ENCODE peak calls at places on chromosome 18, in eight cellular contexts. N, C, V, B, S, Y, H and X are unnamed samples.

GRCh38 chr18:62938006-62938405 is 222.7 kb downstream of the PHLPP1 start:
- ATAC-seq in N (no peak), C (no peak), V (no peak), B (no peak), S (peak), Y (no peak), H (no peak), X (no peak)

GRCh38 chr18:58819051-58819450 is 45.6 kb upstream of the ZNF532 start:
- ATAC-seq in N (no peak), C (peak), V (no peak), B (no peak), S (no peak), Y (no peak), H (peak), X (no peak)

GRCh38 chr18:35933982-35934381 is 38.5 kb upstream of the RMP24 start:
- ATAC-seq in N (no peak), C (no peak), V (peak), B (no peak), S (no peak), Y (no peak), H (no peak), X (no peak)

GRCh38 chr18:6949800-6950586 is 167.6 kb downstream of the LAMA1 start:
- ATAC-seq in N (no peak), C (no peak), V (no peak), B (no peak), S (peak), Y (no peak), H (no peak), X (no peak)

GRCh38 chr18:58087928-58088722 is 44.1 kb downstream of the NEDD4L start:
- ATAC-seq in N (no peak), C (no peak), V (peak), B (no peak), S (no peak), Y (no peak), H (peak), X (no peak)

GRCh38 chr18:6759579-6759978 is 30.1 kb downstream of the ARHGAP28 start:
- ATAC-seq in N (no peak), C (no peak), V (no peak), B (no peak), S (no peak), Y (no peak), H (no peak), X (no peak)

GRCh38 chr18:11308499-11308898 is 159.1 kb upstream of the PIEZO2 start:
- ATAC-seq in N (no peak), C (no peak), V (no peak), B (no peak), S (no peak), Y (no peak), H (peak), X (no peak)

GRCh38 chr18:37967261-37967660 is 401.7 kb upstream of the CELF4 start:
- ATAC-seq in N (no peak), C (no peak), V (no peak), B (no peak), S (no peak), Y (no peak), H (no peak), X (no peak)

GRCh38 chr18:62339106-62339988 is 14.2 kb downstream of the TNFRSF11A start:
- ATAC-seq in N (peak), C (no peak), V (peak), B (no peak), S (peak), Y (no peak), H (peak), X (no peak)

GRCh38 chr18:22168360-22168921 is 948 bp upstream of the GATA6 start:
- ATAC-seq in N (no peak), C (no peak), V (no peak), B (no peak), S (no peak), Y (no peak), H (no peak), X (no peak)

GRCh38 chr18:47975701-47976100 is 45.2 kb upstream of the SMAD2 start:
- ATAC-seq in N (no peak), C (no peak), V (no peak), B (no peak), S (no peak), Y (no peak), H (no peak), X (no peak)

GRCh38 chr18:27778441-27778840 is 398.5 kb downstream of the CDH2 start:
- ATAC-seq in N (no peak), C (no peak), V (peak), B (no peak), S (no peak), Y (no peak), H (no peak), X (no peak)

GRCh38 chr18:62365420-62365819 is 40.3 kb downstream of the TNFRSF11A start:
- ATAC-seq in N (no peak), C (no peak), V (no peak), B (no peak), S (no peak), Y (no peak), H (peak), X (no peak)

GRCh38 chr18:12253517-12254136 is 534 bp upstream of the CIDEA start:
- ATAC-seq in N (no peak), C (no peak), V (no peak), B (no peak), S (peak), Y (no peak), H (no peak), X (no peak)

GRCh38 chr18:63173983-63174382 is 145.6 kb downstream of the BCL2 start:
- ATAC-seq in N (no peak), C (no peak), V (no peak), B (no peak), S (no peak), Y (no peak), H (no peak), X (no peak)

GRCh38 chr18:26487437-26487836 is 60.9 kb downstream of the KCTD1 start:
- ATAC-seq in N (no peak), C (no peak), V (peak), B (no peak), S (no peak), Y (no peak), H (peak), X (no peak)

GRCh38 chr18:25605322-25605721 is 253.4 kb upstream of the ZNF521 start:
- ATAC-seq in N (no peak), C (no peak), V (no peak), B (no peak), S (no peak), Y (no peak), H (no peak), X (no peak)

GRCh38 chr18:8706545-8706980 is 1.2 kb downstream of the MTCL1 start:
- ATAC-seq in N (no peak), C (no peak), V (peak), B (no peak), S (no peak), Y (no peak), H (no peak), X (no peak)

GRCh38 chr18:74541703-74542555 is 7.6 kb downstream of the CNDP1 start:
- ATAC-seq in N (peak), C (no peak), V (peak), B (no peak), S (no peak), Y (no peak), H (no peak), X (no peak)

GRCh38 chr18:65620076-65620696 is 130.6 kb upstream of the CDH7 start:
- ATAC-seq in N (no peak), C (no peak), V (no peak), B (no peak), S (no peak), Y (no peak), H (no peak), X (no peak)

GRCh38 chr18:26085056-26085455 is 5.4 kb downstream of the SS18 start:
- ATAC-seq in N (no peak), C (no peak), V (no peak), B (no peak), S (no peak), Y (no peak), H (no peak), X (no peak)

GRCh38 chr18:13811993-13812392 is 12.0 kb upstream of the MC5R start:
- ATAC-seq in N (no peak), C (no peak), V (peak), B (no peak), S (peak), Y (no peak), H (no peak), X (no peak)

GRCh38 chr18:10038268-10038667 is 124.5 kb downstream of the VAPA start:
- ATAC-seq in N (no peak), C (no peak), V (no peak), B (no peak), S (no peak), Y (no peak), H (no peak), X (no peak)

GRCh38 chr18:46013484-46014189 is 46.5 kb upstream of the EPG5 start:
- ATAC-seq in N (no peak), C (no peak), V (no peak), B (no peak), S (no peak), Y (no peak), H (peak), X (no peak)

GRCh38 chr18:47323158-47323557 is 71.7 kb upstream of the SKOR2 start:
- ATAC-seq in N (no peak), C (no peak), V (peak), B (no peak), S (no peak), Y (no peak), H (peak), X (no peak)

GRCh38 chr18:26134110-26134509 is 441 bp downstream of the PSMA8 start:
- ATAC-seq in N (no peak), C (peak), V (no peak), B (no peak), S (no peak), Y (no peak), H (peak), X (no peak)

GRCh38 chr18:49277395-49278036 is 182.9 kb downstream of the DYM start:
- ATAC-seq in N (no peak), C (no peak), V (peak), B (no peak), S (peak), Y (no peak), H (no peak), X (no peak)

GRCh38 chr18:76445741-76446232 is 49.3 kb downstream of the ZNF516 start:
- ATAC-seq in N (no peak), C (no peak), V (peak), B (no peak), S (peak), Y (no peak), H (no peak), X (no peak)

GRCh38 chr18:21241224-21242131 is 554 bp upstream of the GREB1L start:
- ATAC-seq in N (no peak), C (no peak), V (peak), B (no peak), S (peak), Y (peak), H (no peak), X (no peak)

GRCh38 chr18:26863921-26864497 is 1.5 kb downstream of the AQP4 start:
- ATAC-seq in N (peak), C (no peak), V (no peak), B (no peak), S (no peak), Y (peak), H (no peak), X (no peak)

GRCh38 chr18:4101009-4101408 is 354.1 kb downstream of the DLGAP1 start:
- ATAC-seq in N (no peak), C (no peak), V (no peak), B (no peak), S (no peak), Y (no peak), H (peak), X (no peak)

GRCh38 chr18:62979172-62979571 is 263.8 kb downstream of the PHLPP1 start:
- ATAC-seq in N (peak), C (no peak), V (no peak), B (no peak), S (peak), Y (peak), H (no peak), X (peak)

GRCh38 chr18:48771641-48772380 is 179.0 kb downstream of the SMAD7 start:
- ATAC-seq in N (no peak), C (no peak), V (peak), B (no peak), S (no peak), Y (peak), H (no peak), X (peak)

GRCh38 chr18:78947291-78947690 is 32.3 kb upstream of the SALL3 start:
- ATAC-seq in N (no peak), C (no peak), V (no peak), B (no peak), S (no peak), Y (no peak), H (no peak), X (no peak)

GRCh38 chr18:13271512-13271911 is 53.0 kb downstream of the LDLRAD4 start:
- ATAC-seq in N (no peak), C (no peak), V (no peak), B (no peak), S (no peak), Y (no peak), H (no peak), X (no peak)

GRCh38 chr18:26640541-26640940 is 92.2 kb upstream of the KCTD1 start:
- ATAC-seq in N (no peak), C (no peak), V (no peak), B (no peak), S (no peak), Y (no peak), H (no peak), X (no peak)

GRCh38 chr18:13614701-13615288 is 111.6 kb downstream of the FAM210A start:
- ATAC-seq in N (no peak), C (peak), V (no peak), B (no peak), S (no peak), Y (no peak), H (peak), X (peak)

GRCh38 chr18:57728941-57729511 is 74.1 kb downstream of the ATP8B1 start:
- ATAC-seq in N (peak), C (no peak), V (peak), B (peak), S (peak), Y (no peak), H (no peak), X (no peak)

GRCh38 chr18:13570856-13571495 is 155.4 kb downstream of the FAM210A start:
- ATAC-seq in N (no peak), C (no peak), V (no peak), B (no peak), S (no peak), Y (no peak), H (peak), X (no peak)

GRCh38 chr18:75406491-75407445 is 20.7 kb downstream of the SMIM21 start:
- ATAC-seq in N (no peak), C (no peak), V (no peak), B (no peak), S (no peak), Y (no peak), H (no peak), X (no peak)

DNA sequence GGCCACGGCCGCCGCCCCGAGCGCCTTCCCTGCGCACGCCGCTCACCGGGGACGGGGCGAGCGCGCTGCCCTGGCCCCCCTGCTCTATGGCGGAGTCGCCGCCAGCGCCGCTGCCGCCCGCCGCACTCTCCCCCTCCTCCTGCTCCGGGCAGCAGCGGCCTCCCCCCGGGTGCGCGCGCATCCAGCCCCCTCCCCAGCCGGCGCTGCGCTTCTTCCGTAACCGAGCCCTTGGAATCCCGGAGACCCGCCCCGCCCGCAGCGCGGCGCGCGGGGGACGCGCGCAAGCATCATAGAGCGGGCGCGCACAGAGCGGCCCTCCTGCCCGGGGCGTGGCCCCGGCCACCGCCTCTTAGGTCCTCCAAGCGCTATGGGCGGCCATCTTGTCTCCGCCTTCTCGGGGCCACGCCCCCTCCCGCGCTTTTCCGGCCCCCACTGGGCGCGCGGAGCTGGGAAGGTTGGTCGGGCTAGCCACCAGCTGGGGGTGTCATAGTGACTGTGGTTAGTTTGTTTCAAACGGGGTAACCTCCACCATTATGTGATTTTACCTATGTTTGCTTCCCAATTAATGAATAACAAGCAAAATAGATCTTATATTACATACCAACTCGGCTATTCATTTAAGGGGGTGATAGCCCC is at the start of gene MBD2:
- ATAC-seq in N (peak), C (peak), V (peak), B (peak), S (peak), Y (peak), H (peak), X (peak)
- TF ChIP-seq CTCF in N (no peak), C (no peak), V (peak), B (no peak), S (peak), Y (no peak), H (no peak), X (peak)

DNA sequence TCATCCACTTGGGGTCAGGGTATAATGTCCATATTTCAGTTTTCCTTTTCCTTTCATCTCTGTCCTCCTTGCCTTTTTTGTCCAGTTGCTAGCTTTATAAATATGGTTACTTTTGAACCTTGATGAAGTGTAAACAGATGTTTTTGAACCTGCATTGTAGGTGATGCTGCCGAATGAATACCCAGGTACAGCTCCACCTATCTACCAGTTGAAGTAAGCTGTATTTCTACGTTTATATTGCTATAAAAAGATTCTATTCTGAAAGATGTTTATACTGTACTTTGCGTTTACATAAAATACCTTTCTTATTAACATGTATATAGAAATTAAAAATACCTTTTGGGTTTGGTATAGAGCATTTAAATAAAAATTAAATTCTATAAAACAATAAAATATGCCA is 2.2 kb downstream of the IMPACT start:
- ATAC-seq in N (no peak), C (no peak), V (no peak), B (no peak), S (no peak), Y (no peak), H (no peak), X (no peak)
- TF ChIP-seq CTCF in N (no peak), C (no peak), V (peak), B (no peak), S (no peak), Y (no peak), H (no peak), X (no peak)

DNA sequence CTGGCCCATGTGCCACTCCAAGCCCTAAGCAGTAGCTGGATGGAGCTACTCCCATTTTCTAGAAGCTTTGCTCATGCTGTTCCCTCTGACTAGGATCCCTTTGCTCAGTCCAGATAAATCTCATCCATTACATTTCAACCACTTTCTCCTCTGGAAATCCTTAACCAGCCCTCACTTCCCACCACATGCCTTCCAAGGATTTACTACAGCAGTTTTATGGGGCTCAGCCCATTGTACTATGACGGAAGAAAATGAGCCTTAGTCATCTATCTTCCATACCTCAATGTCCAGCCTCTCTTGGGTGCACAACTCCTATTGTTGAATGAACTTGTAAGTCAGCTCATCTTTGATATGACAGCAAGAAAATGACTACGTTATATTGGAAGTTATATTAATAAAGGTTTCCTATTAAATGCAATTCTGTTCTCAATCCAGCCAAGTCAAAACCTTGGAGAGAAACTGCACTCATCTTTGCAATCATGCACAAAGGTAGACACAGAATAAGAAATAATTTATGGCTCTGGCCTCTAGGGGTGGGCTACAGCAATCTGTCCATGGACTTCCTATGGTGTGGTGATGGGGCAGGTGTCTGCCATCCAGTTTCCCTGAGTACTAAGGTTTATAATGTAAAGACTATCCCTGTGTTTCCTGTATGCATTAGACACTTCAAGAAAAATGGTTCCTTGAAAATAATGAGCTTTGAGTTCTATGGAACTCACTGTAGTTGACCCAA is 3.4 kb downstream of the B4GALT6 start:
- ATAC-seq in N (no peak), C (no peak), V (peak), B (no peak), S (no peak), Y (no peak), H (no peak), X (no peak)
- TF ChIP-seq CTCF in N (no peak), C (no peak), V (peak), B (no peak), S (peak), Y (no peak), H (peak), X (no peak)

DNA sequence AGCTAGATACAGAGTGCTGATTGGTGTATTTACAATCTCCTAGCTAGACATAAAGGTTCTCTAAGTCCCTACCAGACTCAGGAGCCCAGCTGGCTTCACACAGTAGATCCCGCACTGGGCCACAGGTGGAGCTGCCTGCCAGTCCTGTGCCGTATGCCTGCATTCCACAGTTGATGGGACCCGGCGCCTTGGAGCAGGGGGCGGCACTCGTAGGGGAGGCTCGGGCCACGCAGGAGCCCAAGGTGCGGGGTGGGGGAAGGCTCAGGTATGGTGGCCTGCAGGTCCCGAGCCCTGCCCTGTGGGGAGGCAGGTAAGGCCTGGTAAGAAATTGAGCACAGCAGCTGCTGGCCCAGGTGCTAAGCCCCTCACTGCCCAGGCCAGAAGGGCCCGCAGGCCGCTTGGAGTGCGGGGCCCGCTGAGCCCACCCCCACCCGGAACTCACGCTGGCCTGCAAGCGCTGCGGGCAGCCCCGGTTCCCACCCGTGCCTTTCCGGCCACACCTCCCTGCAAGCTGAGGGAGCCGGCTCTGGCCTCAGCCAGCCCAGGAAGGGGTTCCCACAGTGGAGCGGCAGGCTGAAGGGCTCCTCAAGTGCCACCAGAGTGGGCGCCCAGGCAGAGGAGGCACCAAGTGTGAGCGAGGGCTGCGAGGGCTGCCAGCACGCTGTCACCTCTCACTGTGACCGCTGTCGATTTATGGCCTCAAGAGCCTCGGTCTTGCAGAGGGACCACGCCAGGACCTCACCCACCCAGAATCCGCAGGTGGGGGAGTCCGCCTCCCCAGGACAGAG is 76.5 kb downstream of the MEX3C start:
- ATAC-seq in N (no peak), C (no peak), V (no peak), B (no peak), S (no peak), Y (no peak), H (no peak), X (no peak)
- TF ChIP-seq CTCF in N (no peak), C (no peak), V (no peak), B (no peak), S (no peak), Y (no peak), H (no peak), X (no peak)